ENCODE peak calls at places on chromosomes 4 and X, in nine cellular contexts. R, A, J, Q, Y, O, X, G and S are unnamed samples.
A peak's percentile ranks its signal among the peaks of the same experiment; 100 is the strongest.

GRCh38 chr4:10656988-10657387 is 27.6 kb downstream of the CLNK start:
- DNase-seq in R (no peak), A (no peak), J (peak; percentile 50), Q (no peak), Y (no peak), O (no peak), X (no peak), G (no peak), S (no peak)

GRCh38 chr4:166324321-166324720 is 451.3 kb downstream of the TLL1 start:
- DNase-seq in R (no peak), A (no peak), J (peak; percentile 15), Q (no peak), Y (peak; percentile 22), O (no peak), X (peak; percentile 42), G (no peak), S (peak; percentile 9)

GRCh38 chrX:100356497-100356896 is 53.6 kb downstream of the PCDH19 start:
- DNase-seq in R (no peak), A (no peak), J (no peak), Q (no peak), Y (no peak), O (no peak), X (no peak), G (no peak), S (no peak)

GRCh38 chr4:106627071-106627470 is 258.5 kb upstream of the GIMD1 start:
- DNase-seq in R (no peak), A (no peak), J (no peak), Q (no peak), Y (no peak), O (no peak), X (no peak), G (no peak), S (no peak)

GRCh38 chr4:133146192-133146573 is 2.9 kb upstream of the PCDH10 start:
- DNase-seq in R (no peak), A (no peak), J (no peak), Q (no peak), Y (no peak), O (no peak), X (no peak), G (no peak), S (no peak)

GRCh38 chr4:2862528-2862927 is 18.9 kb downstream of the ADD1 start:
- DNase-seq in R (no peak), A (no peak), J (peak; percentile 30), Q (peak; percentile 62), Y (no peak), O (no peak), X (peak; percentile 56), G (no peak), S (peak; percentile 63)

GRCh38 chr4:179634862-179635261 is 2192.6 kb upstream of the AGA start:
- DNase-seq in R (no peak), A (no peak), J (no peak), Q (no peak), Y (no peak), O (no peak), X (no peak), G (no peak), S (no peak)

GRCh38 chr4:149498246-149498645 is 317.4 kb downstream of the IQCM start:
- DNase-seq in R (no peak), A (no peak), J (no peak), Q (no peak), Y (no peak), O (no peak), X (no peak), G (no peak), S (no peak)

GRCh38 chr4:98527528-98527927 is 130.9 kb downstream of the TSPAN5 start:
- DNase-seq in R (no peak), A (no peak), J (no peak), Q (no peak), Y (no peak), O (no peak), X (no peak), G (no peak), S (no peak)

GRCh38 chr4:5798447-5798846 is 87.4 kb downstream of the EVC start:
- DNase-seq in R (no peak), A (no peak), J (no peak), Q (no peak), Y (no peak), O (no peak), X (no peak), G (no peak), S (no peak)

GRCh38 chr4:2412534-2412884 is 5.9 kb downstream of the ZFYVE28 start:
- DNase-seq in R (no peak), A (no peak), J (no peak), Q (no peak), Y (no peak), O (no peak), X (no peak), G (peak; percentile 70), S (no peak)

GRCh38 chr4:104575293-104575692 is 80.6 kb upstream of the CXXC4 start:
- DNase-seq in R (no peak), A (no peak), J (no peak), Q (no peak), Y (no peak), O (no peak), X (no peak), G (no peak), S (no peak)

GRCh38 chr4:186755550-186756519 is 32.2 kb upstream of the FAT1 start:
- DNase-seq in R (no peak), A (no peak), J (no peak), Q (no peak), Y (no peak), O (no peak), X (no peak), G (no peak), S (no peak)

GRCh38 chrX:96685205-96686099 is 810 bp downstream of the DIAPH2 start:
- DNase-seq in R (no peak), A (peak; percentile 11), J (peak; percentile 45), Q (no peak), Y (no peak), O (peak; percentile 7), X (peak; percentile 33), G (no peak), S (no peak)

GRCh38 chrX:129577473-129577872 is 37.4 kb downstream of the OCRL start:
- DNase-seq in R (no peak), A (no peak), J (peak; percentile 84), Q (peak; percentile 53), Y (no peak), O (no peak), X (no peak), G (no peak), S (no peak)

GRCh38 chr4:5168891-5169290 is 117.6 kb downstream of the STK32B start:
- DNase-seq in R (no peak), A (no peak), J (no peak), Q (no peak), Y (no peak), O (no peak), X (peak; percentile 3), G (no peak), S (no peak)

GRCh38 chrX:54182194-54182863 is 725 bp downstream of the FAM120C start:
- DNase-seq in R (peak; percentile 58), A (peak; percentile 42), J (no peak), Q (no peak), Y (no peak), O (peak; percentile 62), X (peak; percentile 43), G (peak; percentile 54), S (no peak)